ENCODE peak calls at places on chromosomes 16 and 17, in seven cellular contexts. J is sigmoid colon, H is GM12891, B is GM23338, A is prostate gland, M is HCT116, X is upper lobe of left lung. G is an unnamed sample.

GRCh38 chr17:3794890-3795757 is 5.9 kb downstream of the ITGAE start:
- DNase-seq in J (peak), H (no peak), B (no peak), A (no peak), M (no peak), X (no peak), G (no peak)

GRCh38 chr16:89793955-89794354 is 22.5 kb downstream of the FANCA start:
- DNase-seq in J (no peak), H (no peak), B (no peak), A (no peak), M (no peak), X (no peak), G (no peak)

GRCh38 chr17:1217030-1217429 is 37.2 kb upstream of the ABR start:
- DNase-seq in J (no peak), H (no peak), B (no peak), A (no peak), M (no peak), X (no peak), G (no peak)

GRCh38 chr17:17493986-17494466 is 2.2 kb downstream of the RASD1 start:
- DNase-seq in J (peak), H (no peak), B (no peak), A (no peak), M (no peak), X (no peak), G (no peak)

GRCh38 chr17:82086941-82087906 is 10.8 kb downstream of the FASN start:
- DNase-seq in J (no peak), H (no peak), B (no peak), A (no peak), M (no peak), X (no peak), G (peak)

GRCh38 chr17:49035470-49036269 is 38.5 kb downstream of the IGF2BP1 start:
- DNase-seq in J (no peak), H (peak), B (peak), A (no peak), M (peak), X (no peak), G (no peak)

GRCh38 chr16:24504467-24505345 is 34.7 kb upstream of the RBBP6 start:
- DNase-seq in J (peak), H (peak), B (peak), A (peak), M (peak), X (peak), G (peak)

GRCh38 chr17:58329808-58330543 is 1.4 kb upstream of the TSPOAP1 start:
- DNase-seq in J (no peak), H (no peak), B (no peak), A (no peak), M (no peak), X (no peak), G (peak)

GRCh38 chr16:55271945-55272513 is 52.0 kb upstream of the IRX6 start:
- DNase-seq in J (no peak), H (no peak), B (no peak), A (no peak), M (no peak), X (no peak), G (no peak)

GRCh38 chr17:79984877-79985276 is 50.8 kb downstream of the TBC1D16 start:
- DNase-seq in J (peak), H (no peak), B (peak), A (no peak), M (no peak), X (no peak), G (no peak)

GRCh38 chr17:78380370-78380769 is 1.9 kb downstream of the PGS1 start:
- DNase-seq in J (no peak), H (no peak), B (no peak), A (no peak), M (no peak), X (no peak), G (no peak)

GRCh38 chr17:78381601-78382168 is 3.2 kb downstream of the PGS1 start:
- DNase-seq in J (no peak), H (no peak), B (peak), A (no peak), M (no peak), X (no peak), G (no peak)

GRCh38 chr17:78387982-78388941 is 9.8 kb downstream of the PGS1 start:
- DNase-seq in J (peak), H (no peak), B (no peak), A (peak), M (no peak), X (peak), G (peak)

GRCh38 chr17:78384479-78385175 is 6.2 kb downstream of the PGS1 start:
- DNase-seq in J (no peak), H (no peak), B (no peak), A (no peak), M (no peak), X (no peak), G (peak)

DNA sequence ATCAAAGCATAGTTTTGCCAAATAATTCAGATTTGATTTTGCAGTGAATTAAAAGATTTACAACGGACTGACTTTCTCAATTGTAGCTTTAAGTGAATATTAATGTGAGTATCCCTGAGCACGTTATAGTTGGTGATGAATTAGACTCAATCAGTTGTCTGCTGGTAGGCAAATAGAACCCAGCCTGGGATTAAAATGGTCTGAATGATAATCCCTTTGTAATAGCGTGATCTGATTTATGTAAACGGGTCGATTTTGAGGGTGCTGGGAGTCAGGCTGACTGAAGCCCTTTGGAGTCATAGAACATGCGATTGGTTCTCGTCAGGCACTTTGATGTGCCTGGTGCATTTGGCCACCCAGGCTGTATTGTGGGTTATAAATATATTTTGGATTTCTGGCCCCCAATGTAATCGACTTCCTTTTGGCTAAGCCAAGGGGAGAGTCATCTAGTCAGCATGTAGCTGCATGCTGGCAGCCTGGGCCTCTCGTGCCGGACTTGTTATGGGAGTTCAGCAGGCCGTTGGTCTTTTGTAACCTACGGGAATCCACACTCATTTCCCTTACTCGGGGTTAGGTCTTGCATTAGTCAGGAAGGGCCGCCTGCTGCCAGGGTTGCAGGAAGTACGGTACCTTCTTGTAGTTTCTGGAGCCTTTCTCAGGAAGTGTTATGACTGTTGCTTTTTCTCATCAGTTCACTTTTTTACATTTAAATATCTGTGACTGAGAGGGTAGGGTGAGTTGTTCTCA is 5.4 kb downstream of the PGS1 start:
- DNase-seq in J (peak), H (no peak), B (no peak), A (peak), M (no peak), X (peak), G (peak)
- TF ChIP-seq POLR2AphosphoS5 in J (peak), H (peak), B (no peak), A (peak), M (no peak), X (peak), G (peak)

GRCh38 chr17:8253801-8254200 is 4.7 kb downstream of the PFAS start:
- DNase-seq in J (no peak), H (no peak), B (no peak), A (peak), M (peak), X (peak), G (no peak)
- TF ChIP-seq POLR2AphosphoS5 in J (no peak), H (no peak), B (no peak), A (peak), M (no peak), X (no peak), G (no peak)

DNA sequence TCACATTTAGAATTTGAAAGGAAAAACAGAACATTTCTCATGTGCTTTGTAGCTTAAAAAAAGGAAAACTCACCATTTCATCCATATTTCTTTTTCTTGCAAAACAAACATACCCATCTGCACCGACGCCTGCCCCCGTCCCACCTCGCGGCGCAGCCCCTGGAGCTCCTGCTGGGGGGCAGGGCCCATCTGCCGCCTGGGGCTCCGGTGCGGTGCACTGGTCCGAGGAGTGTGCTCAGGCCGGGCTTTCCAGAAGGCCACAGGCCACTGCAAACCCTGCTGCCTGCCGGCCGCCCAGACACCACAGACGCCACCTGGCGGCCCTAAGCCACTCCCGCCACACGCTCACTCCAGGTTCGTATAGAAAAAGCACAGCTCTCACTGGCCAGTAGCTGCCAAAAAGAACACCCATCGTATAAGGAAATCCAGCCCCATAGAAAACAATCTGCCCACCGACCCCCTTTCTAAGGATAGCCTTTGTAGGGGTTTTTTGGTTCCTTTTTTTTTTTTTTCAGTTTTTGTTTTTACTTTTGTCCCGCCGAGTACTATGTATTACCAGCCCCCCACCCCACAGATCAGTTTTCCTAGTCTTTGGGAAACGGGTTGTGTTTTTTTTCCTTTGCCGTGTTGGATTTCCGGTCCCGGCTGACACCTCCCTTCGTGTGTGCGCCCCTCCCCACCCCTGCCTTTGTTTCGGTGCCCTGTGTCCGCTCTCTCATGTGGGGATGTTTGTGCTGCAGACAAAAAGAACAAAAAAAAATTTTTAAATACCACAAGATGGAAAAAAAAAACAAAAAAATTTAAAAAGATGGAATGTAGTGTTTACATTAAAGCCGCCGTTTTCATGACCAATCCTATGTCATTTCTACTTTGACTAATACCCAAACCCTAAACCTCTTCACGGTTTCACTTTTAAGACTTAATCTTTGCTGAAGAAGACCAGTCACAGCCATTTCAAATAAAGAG is 68.8 kb downstream of the AMFR start:
- DNase-seq in J (peak), H (peak), B (peak), A (peak), M (peak), X (peak), G (peak)
- TF ChIP-seq POLR2AphosphoS5 in J (peak), H (no peak), B (no peak), A (no peak), M (no peak), X (no peak), G (no peak)

GRCh38 chr17:73744411-73744810 is 100.2 kb upstream of the SDK2 start:
- DNase-seq in J (no peak), H (no peak), B (no peak), A (no peak), M (no peak), X (no peak), G (no peak)
- TF ChIP-seq POLR2AphosphoS5 in J (no peak), H (no peak), B (no peak), A (no peak), M (no peak), X (no peak), G (no peak)

DNA sequence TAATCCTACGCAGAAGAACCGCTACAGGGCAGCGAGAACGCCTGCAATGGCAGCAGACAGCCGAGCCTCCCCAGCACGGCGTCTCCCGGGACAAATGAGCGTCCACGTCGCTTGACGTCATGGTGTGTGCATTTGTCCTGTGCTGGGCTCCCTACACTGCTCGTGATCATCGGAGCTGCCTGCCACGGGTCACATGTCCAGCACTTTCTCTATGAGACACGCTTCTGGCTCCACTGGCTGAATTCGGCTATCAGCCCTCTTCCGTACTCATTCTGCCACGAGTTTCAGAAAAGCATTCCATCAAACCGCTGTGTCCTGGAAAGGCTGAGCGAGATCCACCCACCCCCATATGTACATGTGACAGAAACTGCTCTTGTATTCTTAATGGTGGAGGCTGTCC is 28.4 kb upstream of the SHCBP1 start:
- DNase-seq in J (peak), H (no peak), B (no peak), A (no peak), M (no peak), X (no peak), G (no peak)
- TF ChIP-seq POLR2AphosphoS5 in J (peak), H (no peak), B (no peak), A (no peak), M (no peak), X (no peak), G (no peak)

DNA sequence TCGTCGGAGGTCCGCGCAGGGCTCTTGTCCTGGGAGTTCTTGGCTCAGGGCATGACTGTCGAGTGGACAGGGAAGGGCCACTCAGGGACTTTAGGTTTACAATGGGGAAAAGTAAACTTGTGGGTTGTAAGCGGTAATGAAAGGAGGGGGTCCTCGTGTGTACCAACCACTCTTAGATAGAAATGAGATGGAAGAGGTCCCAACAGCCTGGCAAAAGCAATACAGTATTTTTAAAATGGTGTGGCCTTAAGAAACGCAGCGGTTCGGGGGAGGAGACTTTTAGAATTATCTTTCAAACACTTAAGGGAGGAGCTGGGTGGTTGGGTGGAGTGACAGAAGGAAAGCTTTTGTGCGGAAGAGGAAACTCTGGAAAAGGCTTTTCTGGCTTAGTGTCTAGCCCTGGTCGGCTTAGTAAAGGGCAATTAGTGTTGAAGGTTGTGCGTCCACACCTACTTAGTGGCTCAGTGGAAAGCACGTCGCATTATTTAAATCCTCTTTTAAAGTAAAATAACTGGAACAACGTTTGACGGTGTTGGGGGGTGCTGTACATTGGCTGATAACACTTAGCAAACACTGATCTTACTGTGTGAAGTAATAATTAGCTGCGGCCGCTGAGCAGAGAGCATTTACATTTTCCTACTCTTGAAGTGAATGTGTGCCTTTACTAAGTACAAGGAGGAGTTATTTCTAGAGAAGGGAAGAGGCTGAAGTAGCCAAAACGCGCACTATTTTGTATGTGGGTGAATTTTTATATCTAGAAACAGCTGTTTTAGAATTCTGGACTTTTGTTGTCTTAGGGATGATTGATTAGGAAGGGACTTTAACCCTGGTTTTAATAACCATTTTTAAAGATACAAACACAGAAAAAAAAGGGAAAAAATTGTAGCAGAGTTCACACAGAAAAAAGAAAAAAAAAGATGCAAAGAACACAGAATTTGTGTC is 1.0 kb downstream of the WSB1 start:
- DNase-seq in J (peak), H (peak), B (peak), A (peak), M (peak), X (peak), G (peak)
- TF ChIP-seq POLR2AphosphoS5 in J (peak), H (no peak), B (no peak), A (peak), M (peak), X (no peak), G (no peak)

DNA sequence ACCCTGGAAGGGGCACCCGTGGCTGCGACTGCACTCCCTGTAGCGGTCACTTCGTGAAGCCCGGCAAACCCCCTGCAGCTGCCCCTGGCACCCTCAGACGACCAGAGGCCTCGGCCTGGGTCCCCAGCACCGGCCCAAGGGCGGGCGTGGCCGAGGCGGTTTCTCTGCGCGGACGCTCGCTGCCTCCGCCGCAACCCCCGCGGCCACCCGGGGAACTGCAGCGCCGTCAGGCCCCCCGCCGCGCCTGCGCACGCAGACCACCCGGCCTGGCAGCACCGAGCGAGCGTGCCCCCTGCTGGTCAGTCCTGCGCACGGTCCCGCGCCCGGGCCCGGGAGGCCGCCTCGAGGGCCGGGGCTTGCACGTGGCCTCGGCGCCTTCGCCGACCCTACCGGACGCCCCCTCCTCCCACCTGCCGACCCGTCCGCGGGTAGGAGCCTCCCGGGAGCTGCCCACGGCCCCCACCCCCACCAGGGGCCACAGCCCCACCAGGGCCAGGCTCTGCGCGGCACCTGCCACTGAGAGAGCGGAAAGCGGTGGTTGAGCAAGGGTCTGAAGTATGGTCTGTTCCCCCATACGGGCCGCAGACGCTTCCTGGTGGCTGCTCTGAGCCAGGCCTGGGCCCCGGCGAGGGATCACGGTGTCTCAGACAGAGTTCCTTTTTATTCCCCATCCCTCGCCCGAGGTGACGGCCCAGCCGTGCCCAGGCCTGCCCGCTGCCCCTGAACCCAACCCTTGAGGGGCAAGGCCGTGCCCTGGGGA is 11.5 kb upstream of the HS3ST6 start:
- DNase-seq in J (peak), H (peak), B (peak), A (peak), M (no peak), X (peak), G (peak)
- TF ChIP-seq POLR2AphosphoS5 in J (no peak), H (no peak), B (no peak), A (peak), M (peak), X (no peak), G (peak)

G was measured in HL-60.